ENCODE peak calls at places on chromosomes 1 and 21, in six cellular contexts. One of them, this sample, is unnamed.

GRCh38 chr1:98256700-98257099 is 335.9 kb upstream of the DPYD start:
- DNase-seq in fibroblast of mammary gland: no peak
- DNase-seq in glutamatergic neuron: no peak
- DNase-seq in fibroblast of lung: no peak
- DNase-seq in WTC11: no peak
- DNase-seq in lower lobe of right lung: no peak
- DNase-seq in this sample: no peak

GRCh38 chr1:234619071-234619480 is 9.1 kb upstream of the IRF2BP2 start:
- DNase-seq in fibroblast of mammary gland: peak
- DNase-seq in glutamatergic neuron: no peak
- DNase-seq in fibroblast of lung: peak
- DNase-seq in WTC11: no peak
- DNase-seq in lower lobe of right lung: no peak
- DNase-seq in this sample: no peak

GRCh38 chr1:223831755-223832636 is 13.8 kb downstream of the TP53BP2 start:
- DNase-seq in fibroblast of mammary gland: peak
- DNase-seq in glutamatergic neuron: no peak
- DNase-seq in fibroblast of lung: peak
- DNase-seq in WTC11: no peak
- DNase-seq in lower lobe of right lung: no peak
- DNase-seq in this sample: no peak

GRCh38 chr1:21601278-21602048 is 67.7 kb downstream of the RAP1GAP start:
- DNase-seq in fibroblast of mammary gland: no peak
- DNase-seq in glutamatergic neuron: no peak
- DNase-seq in fibroblast of lung: no peak
- DNase-seq in WTC11: no peak
- DNase-seq in lower lobe of right lung: no peak
- DNase-seq in this sample: no peak

GRCh38 chr1:87334351-87335174 is 5.9 kb downstream of the LMO4 start:
- DNase-seq in fibroblast of mammary gland: peak
- DNase-seq in glutamatergic neuron: peak
- DNase-seq in fibroblast of lung: peak
- DNase-seq in WTC11: peak
- DNase-seq in lower lobe of right lung: no peak
- DNase-seq in this sample: peak

GRCh38 chr1:113046569-113046968 is 26.4 kb upstream of the LRIG2 start:
- DNase-seq in fibroblast of mammary gland: no peak
- DNase-seq in glutamatergic neuron: no peak
- DNase-seq in fibroblast of lung: no peak
- DNase-seq in WTC11: no peak
- DNase-seq in lower lobe of right lung: no peak
- DNase-seq in this sample: no peak

GRCh38 chr1:171984850-171985485 is 143.7 kb downstream of the DNM3 start:
- DNase-seq in fibroblast of mammary gland: peak
- DNase-seq in glutamatergic neuron: no peak
- DNase-seq in fibroblast of lung: peak
- DNase-seq in WTC11: no peak
- DNase-seq in lower lobe of right lung: no peak
- DNase-seq in this sample: no peak

GRCh38 chr1:238406098-238406497 is 515.4 kb upstream of the ZP4 start:
- DNase-seq in fibroblast of mammary gland: no peak
- DNase-seq in glutamatergic neuron: no peak
- DNase-seq in fibroblast of lung: no peak
- DNase-seq in WTC11: no peak
- DNase-seq in lower lobe of right lung: no peak
- DNase-seq in this sample: no peak

GRCh38 chr1:204065174-204065985 is 7.5 kb upstream of the SOX13 start:
- DNase-seq in fibroblast of mammary gland: peak
- DNase-seq in glutamatergic neuron: no peak
- DNase-seq in fibroblast of lung: no peak
- DNase-seq in WTC11: peak
- DNase-seq in lower lobe of right lung: no peak
- DNase-seq in this sample: no peak

GRCh38 chr1:226158457-226158856 is 28.1 kb downstream of the ACBD3 start:
- DNase-seq in fibroblast of mammary gland: no peak
- DNase-seq in glutamatergic neuron: no peak
- DNase-seq in fibroblast of lung: no peak
- DNase-seq in WTC11: no peak
- DNase-seq in lower lobe of right lung: no peak
- DNase-seq in this sample: no peak

GRCh38 chr21:34061983-34062382 is 11.4 kb upstream of the MRPS6 start:
- DNase-seq in fibroblast of mammary gland: peak
- DNase-seq in glutamatergic neuron: no peak
- DNase-seq in fibroblast of lung: no peak
- DNase-seq in WTC11: no peak
- DNase-seq in lower lobe of right lung: no peak
- DNase-seq in this sample: no peak

GRCh38 chr1:31701137-31701736 is 2.6 kb downstream of the COL16A1 start:
- DNase-seq in fibroblast of mammary gland: peak
- DNase-seq in glutamatergic neuron: no peak
- DNase-seq in fibroblast of lung: peak
- DNase-seq in WTC11: no peak
- DNase-seq in lower lobe of right lung: peak
- DNase-seq in this sample: no peak

GRCh38 chr1:109341944-109342925 is 35.4 kb upstream of the MYBPHL start:
- DNase-seq in fibroblast of mammary gland: no peak
- DNase-seq in glutamatergic neuron: no peak
- DNase-seq in fibroblast of lung: no peak
- DNase-seq in WTC11: no peak
- DNase-seq in lower lobe of right lung: no peak
- DNase-seq in this sample: no peak

GRCh38 chr1:204888294-204888693 is 17.6 kb downstream of the NFASC start:
- DNase-seq in fibroblast of mammary gland: peak
- DNase-seq in glutamatergic neuron: no peak
- DNase-seq in fibroblast of lung: peak
- DNase-seq in WTC11: no peak
- DNase-seq in lower lobe of right lung: no peak
- DNase-seq in this sample: no peak

GRCh38 chr1:177983824-177984528 is 14.1 kb upstream of the SEC16B start:
- DNase-seq in fibroblast of mammary gland: peak
- DNase-seq in glutamatergic neuron: peak
- DNase-seq in fibroblast of lung: peak
- DNase-seq in WTC11: peak
- DNase-seq in lower lobe of right lung: no peak
- DNase-seq in this sample: peak

DNA sequence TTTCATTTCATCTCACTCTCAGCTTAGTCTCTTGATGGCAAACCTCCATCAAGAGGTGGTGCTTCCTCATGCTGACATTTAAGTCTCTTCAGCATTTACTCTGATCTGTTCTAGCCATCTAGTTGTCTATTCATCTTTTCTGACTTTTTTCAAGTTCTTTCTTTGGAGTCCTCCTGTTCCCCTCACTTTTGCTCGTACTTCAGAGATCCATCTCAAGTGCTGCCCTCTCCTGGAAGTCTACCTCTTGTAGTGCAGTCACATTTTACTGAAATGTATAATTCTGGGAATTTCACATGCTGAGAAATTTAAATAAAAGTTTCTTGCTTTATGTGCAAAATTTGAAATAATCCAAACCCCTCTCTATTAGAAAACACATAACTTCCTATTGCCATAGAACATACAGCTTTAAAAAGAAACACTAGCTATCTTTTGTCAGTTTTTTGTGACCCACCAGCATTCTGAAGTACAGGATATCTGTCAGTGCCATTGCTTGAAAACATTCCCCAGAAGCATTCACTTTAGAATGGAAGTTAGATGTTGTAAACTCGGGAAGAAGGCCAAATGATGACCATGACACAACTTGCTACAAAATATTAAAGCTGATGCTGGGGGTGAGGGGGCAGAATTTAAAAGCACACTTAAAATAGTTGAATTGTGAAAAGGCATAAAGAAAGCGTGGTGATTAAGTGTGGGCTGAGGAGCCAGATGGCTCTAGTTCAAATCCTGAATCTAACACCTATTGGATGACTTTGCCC is 21.9 kb downstream of the RLF start:
- DNase-seq in fibroblast of mammary gland: peak
- DNase-seq in glutamatergic neuron: no peak
- DNase-seq in fibroblast of lung: peak
- DNase-seq in WTC11: no peak
- DNase-seq in lower lobe of right lung: no peak
- DNase-seq in this sample: no peak
- TF ChIP-seq CTCF in fibroblast of mammary gland: peak
- TF ChIP-seq CTCF in glutamatergic neuron: no peak
- TF ChIP-seq CTCF in fibroblast of lung: peak
- TF ChIP-seq CTCF in WTC11: peak
- TF ChIP-seq CTCF in lower lobe of right lung: peak
- TF ChIP-seq CTCF in this sample: peak

GRCh38 chr1:152486400-152487006 is 24.1 kb upstream of the LCE5A start:
- DNase-seq in fibroblast of mammary gland: peak
- DNase-seq in glutamatergic neuron: peak
- DNase-seq in fibroblast of lung: no peak
- DNase-seq in WTC11: no peak
- DNase-seq in lower lobe of right lung: no peak
- DNase-seq in this sample: no peak
- TF ChIP-seq CTCF in fibroblast of mammary gland: peak
- TF ChIP-seq CTCF in glutamatergic neuron: peak
- TF ChIP-seq CTCF in fibroblast of lung: peak
- TF ChIP-seq CTCF in WTC11: no peak
- TF ChIP-seq CTCF in lower lobe of right lung: peak
- TF ChIP-seq CTCF in this sample: no peak

GRCh38 chr21:38699048-38699447 is 106.7 kb upstream of the ETS2 start:
- DNase-seq in fibroblast of mammary gland: no peak
- DNase-seq in glutamatergic neuron: peak
- DNase-seq in fibroblast of lung: no peak
- DNase-seq in WTC11: peak
- DNase-seq in lower lobe of right lung: no peak
- DNase-seq in this sample: no peak
- TF ChIP-seq CTCF in fibroblast of mammary gland: peak
- TF ChIP-seq CTCF in glutamatergic neuron: peak
- TF ChIP-seq CTCF in fibroblast of lung: no peak
- TF ChIP-seq CTCF in WTC11: peak
- TF ChIP-seq CTCF in lower lobe of right lung: no peak
- TF ChIP-seq CTCF in this sample: no peak

GRCh38 chr1:41493626-41494350 is 9.3 kb upstream of the EDN2 start:
- DNase-seq in fibroblast of mammary gland: no peak
- DNase-seq in glutamatergic neuron: no peak
- DNase-seq in fibroblast of lung: no peak
- DNase-seq in WTC11: no peak
- DNase-seq in lower lobe of right lung: no peak
- DNase-seq in this sample: no peak

GRCh38 chr1:41494351-41495170 is 10.1 kb upstream of the EDN2 start:
- DNase-seq in fibroblast of mammary gland: no peak
- DNase-seq in glutamatergic neuron: no peak
- DNase-seq in fibroblast of lung: no peak
- DNase-seq in WTC11: no peak
- DNase-seq in lower lobe of right lung: no peak
- DNase-seq in this sample: no peak

GRCh38 chr1:41497056-41497440 is 12.6 kb upstream of the EDN2 start:
- DNase-seq in fibroblast of mammary gland: no peak
- DNase-seq in glutamatergic neuron: no peak
- DNase-seq in fibroblast of lung: no peak
- DNase-seq in WTC11: no peak
- DNase-seq in lower lobe of right lung: no peak
- DNase-seq in this sample: no peak

GRCh38 chr1:41496080-41497055 is 11.9 kb upstream of the EDN2 start:
- DNase-seq in fibroblast of mammary gland: peak
- DNase-seq in glutamatergic neuron: peak
- DNase-seq in fibroblast of lung: peak
- DNase-seq in WTC11: peak
- DNase-seq in lower lobe of right lung: peak
- DNase-seq in this sample: peak

DNA sequence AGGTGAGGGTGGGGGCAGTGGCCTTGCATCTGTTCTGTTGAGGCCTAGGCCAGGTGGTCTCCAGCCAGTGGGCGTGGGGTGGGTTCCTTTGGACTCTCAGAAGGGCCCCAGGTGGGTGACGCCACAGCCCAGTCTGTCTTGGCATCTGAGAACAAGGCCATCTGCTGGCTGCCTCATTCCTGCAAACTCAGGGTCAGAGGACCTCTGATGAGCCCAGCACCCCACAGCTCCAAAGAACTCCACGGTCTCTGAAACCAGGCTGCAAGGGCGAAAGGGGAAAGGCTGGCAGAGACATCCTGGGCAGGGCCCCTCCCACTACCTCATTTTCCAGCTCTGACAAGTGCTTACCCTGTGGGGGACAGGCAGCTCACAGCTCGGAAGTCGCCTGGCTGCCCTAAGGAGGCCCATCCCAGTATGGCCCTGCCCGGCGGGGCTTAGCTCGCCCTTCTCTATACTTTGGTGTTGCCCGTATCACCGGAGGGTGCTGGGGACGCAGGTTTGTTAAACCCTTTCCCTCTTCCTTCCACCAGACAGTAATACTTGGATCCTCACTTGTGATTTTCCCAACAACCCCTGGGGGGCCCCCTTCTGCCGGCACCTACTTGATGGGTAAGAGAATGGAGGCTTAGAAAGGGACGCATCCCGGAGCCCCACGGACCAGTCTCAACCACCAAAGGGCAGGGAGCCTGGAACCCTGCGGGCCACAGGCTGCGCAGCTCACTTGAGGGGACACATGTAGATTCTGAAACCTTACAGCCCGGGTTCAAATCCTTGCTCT is 10.9 kb upstream of the EDN2 start:
- DNase-seq in fibroblast of mammary gland: no peak
- DNase-seq in glutamatergic neuron: peak
- DNase-seq in fibroblast of lung: peak
- DNase-seq in WTC11: peak
- DNase-seq in lower lobe of right lung: peak
- DNase-seq in this sample: no peak
- TF ChIP-seq CTCF in fibroblast of mammary gland: peak
- TF ChIP-seq CTCF in glutamatergic neuron: peak
- TF ChIP-seq CTCF in fibroblast of lung: no peak
- TF ChIP-seq CTCF in WTC11: no peak
- TF ChIP-seq CTCF in lower lobe of right lung: no peak
- TF ChIP-seq CTCF in this sample: peak

GRCh38 chr1:168361252-168361651 is 80.6 kb downstream of the TBX19 start:
- DNase-seq in fibroblast of mammary gland: no peak
- DNase-seq in glutamatergic neuron: no peak
- DNase-seq in fibroblast of lung: no peak
- DNase-seq in WTC11: no peak
- DNase-seq in lower lobe of right lung: no peak
- DNase-seq in this sample: no peak

GRCh38 chr1:168365719-168366474 is 85.2 kb downstream of the TBX19 start:
- DNase-seq in fibroblast of mammary gland: no peak
- DNase-seq in glutamatergic neuron: no peak
- DNase-seq in fibroblast of lung: no peak
- DNase-seq in WTC11: no peak
- DNase-seq in lower lobe of right lung: no peak
- DNase-seq in this sample: no peak

GRCh38 chr1:168360622-168361021 is 79.9 kb downstream of the TBX19 start:
- DNase-seq in fibroblast of mammary gland: no peak
- DNase-seq in glutamatergic neuron: no peak
- DNase-seq in fibroblast of lung: peak
- DNase-seq in WTC11: no peak
- DNase-seq in lower lobe of right lung: no peak
- DNase-seq in this sample: no peak

GRCh38 chr1:168360151-168360550 is 79.5 kb downstream of the TBX19 start:
- DNase-seq in fibroblast of mammary gland: peak
- DNase-seq in glutamatergic neuron: no peak
- DNase-seq in fibroblast of lung: peak
- DNase-seq in WTC11: no peak
- DNase-seq in lower lobe of right lung: no peak
- DNase-seq in this sample: no peak

GRCh38 chr1:168362991-168363390 is 82.3 kb downstream of the TBX19 start:
- DNase-seq in fibroblast of mammary gland: no peak
- DNase-seq in glutamatergic neuron: no peak
- DNase-seq in fibroblast of lung: no peak
- DNase-seq in WTC11: no peak
- DNase-seq in lower lobe of right lung: no peak
- DNase-seq in this sample: no peak
- TF ChIP-seq CTCF in fibroblast of mammary gland: no peak
- TF ChIP-seq CTCF in glutamatergic neuron: no peak
- TF ChIP-seq CTCF in fibroblast of lung: no peak
- TF ChIP-seq CTCF in WTC11: no peak
- TF ChIP-seq CTCF in lower lobe of right lung: no peak
- TF ChIP-seq CTCF in this sample: no peak

This sample was measured in neural crest cell.